ENCODE peak calls at places on chromosomes 3 and 15, in six cellular contexts. C is body of pancreas, Y is cardiac muscle cell, A is H7, H is lower leg skin, N is astrocyte of the spinal cord. F is an unnamed sample.

GRCh38 chr3:48286308-48286707 is 45.4 kb downstream of the ZNF589 start:
- DNase-seq in A (no peak), Y (no peak), H (no peak), C (no peak), N (no peak), F (no peak)

GRCh38 chr3:150215616-150216015 is 192.5 kb upstream of the TSC22D2 start:
- DNase-seq in H (peak), A (no peak), Y (no peak), C (no peak), N (peak), F (no peak)

GRCh38 chr3:60010778-60011177 is 961.0 kb upstream of the CFAP20DC start:
- DNase-seq in C (no peak), A (no peak), N (no peak), Y (no peak), H (no peak), F (no peak)

GRCh38 chr3:153290278-153291015 is 128.4 kb downstream of the RAP2B start:
- DNase-seq in A (no peak), H (no peak), C (no peak), N (no peak), Y (no peak), F (no peak)

GRCh38 chr3:42936157-42936981 is 30.4 kb downstream of the ZNF662 start:
- DNase-seq in N (no peak), H (peak), Y (no peak), A (peak), C (peak), F (peak)

GRCh38 chr15:58058729-58059128 is 6.8 kb downstream of the ALDH1A2 start:
- DNase-seq in Y (no peak), H (no peak), N (no peak), C (no peak), A (no peak), F (no peak)

GRCh38 chr3:52934626-52935530 is 37.5 kb upstream of the STIMATE start:
- DNase-seq in C (peak), H (no peak), Y (peak), A (peak), N (peak), F (peak)

GRCh38 chr3:49998326-49998725 is 58.4 kb downstream of the RBM6 start:
- DNase-seq in N (peak), A (no peak), H (no peak), Y (no peak), C (no peak), F (peak)

GRCh38 chr3:112321867-112322652 is 10.9 kb upstream of the CD200 start:
- DNase-seq in C (no peak), H (peak), Y (peak), A (no peak), N (no peak), F (no peak)

GRCh38 chr3:40337136-40338108 is 27.9 kb downstream of the EIF1B start:
- DNase-seq in Y (no peak), C (no peak), H (no peak), N (no peak), A (no peak), F (no peak)

GRCh38 chr3:195253981-195254432 is 17.0 kb downstream of the XXYLT1 start:
- DNase-seq in C (no peak), A (peak), Y (no peak), N (peak), H (peak), F (no peak)

GRCh38 chr15:57663262-57663661 is 43.3 kb upstream of the POLR2M start:
- DNase-seq in N (no peak), Y (no peak), C (no peak), H (no peak), A (no peak), F (no peak)

GRCh38 chr15:62165029-62165792 is at the start of gene C2CD4B:
- DNase-seq in H (peak), C (peak), Y (peak), N (no peak), A (peak), F (no peak)

GRCh38 chr3:16913264-16913580 is 28.5 kb downstream of the PLCL2 start:
- DNase-seq in C (no peak), H (no peak), Y (no peak), A (no peak), N (no peak), F (no peak)
- H3K4me3 ChIP-seq in C (no peak), H (no peak), Y (no peak), A (no peak), N (no peak), F (no peak)

GRCh38 chr3:32614956-32615355 is 44.3 kb upstream of the DYNC1LI1 start:
- DNase-seq in N (peak), Y (no peak), H (no peak), C (no peak), A (no peak), F (peak)
- H3K4me3 ChIP-seq in N (no peak), Y (no peak), H (no peak), C (no peak), A (no peak), F (no peak)

GRCh38 chr15:38565287-38565670 is 665 bp upstream of the RASGRP1 start:
- DNase-seq in H (no peak), A (no peak), Y (no peak), C (no peak), N (no peak), F (no peak)
- H3K4me3 ChIP-seq in H (no peak), A (peak), Y (peak), C (no peak), N (no peak), F (peak)

GRCh38 chr3:187069857-187070516 is 69.3 kb downstream of the RPL39L start:
- DNase-seq in Y (no peak), H (no peak), C (no peak), A (no peak), N (no peak), F (peak)
- H3K4me3 ChIP-seq in Y (no peak), H (no peak), C (no peak), A (no peak), N (no peak), F (no peak)

DNA sequence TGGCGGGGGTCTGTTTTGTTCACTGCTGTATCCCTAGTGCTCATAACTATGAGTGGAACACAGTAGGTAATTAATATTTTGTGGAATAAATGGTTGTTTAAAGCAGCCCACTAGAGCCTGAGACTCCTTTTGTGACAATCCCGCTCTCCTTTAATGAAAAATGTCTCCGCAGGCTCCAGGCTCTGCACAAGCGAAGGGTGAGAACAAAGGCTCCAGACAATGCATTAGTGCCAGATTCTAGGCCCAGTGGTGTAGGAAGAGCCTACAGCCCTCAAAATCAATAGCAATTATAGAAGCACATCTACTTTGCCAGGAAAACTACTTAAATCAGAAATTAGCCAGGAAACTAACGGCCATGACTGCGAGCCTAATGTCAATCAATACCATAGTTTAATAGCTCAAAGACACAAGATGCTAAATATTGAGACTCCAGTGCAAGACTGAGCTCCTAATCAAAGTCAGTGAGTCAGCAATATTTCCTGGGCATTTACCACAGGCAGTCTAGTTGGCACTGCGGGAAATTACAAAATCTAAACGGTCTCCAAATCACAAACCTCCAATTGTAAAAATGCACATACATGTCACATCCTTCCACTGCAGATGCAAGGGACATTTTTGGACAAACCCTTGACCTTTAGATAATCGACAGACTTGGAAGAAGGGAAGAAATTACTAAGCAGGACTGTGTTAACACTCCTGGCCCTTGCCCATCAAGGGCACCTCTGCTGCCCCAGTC is 2.3 kb downstream of the ANXA2 start:
- DNase-seq in H (no peak), Y (no peak), A (no peak), C (no peak), N (peak), F (no peak)
- H3K4me3 ChIP-seq in H (no peak), Y (no peak), A (no peak), C (no peak), N (peak), F (peak)

F was measured in foreskin fibroblast.